ENCODE peak calls at places on chromosomes 4 and X, in nine cellular contexts. V is stimulated activated CD4-positive, alpha-beta T cell treated with anti-CD3 and anti-CD28 coated beads, Interleukin-2, amount 100 ng/mL, for 24 hours; Y is DMS153; U is SJSA1; M is fibroblast of the aortic adventitia; B is A549; L is progenitor cell of endocrine pancreas; F is BJ; W is activated CD8-positive, alpha-beta memory T cell treated with anti-CD3 and anti-CD28 coated beads for 1 hour. P is an unnamed sample.

GRCh38 chr4:78602334-78602733 is 50.8 kb downstream of the ANXA3 start:
- DNase-seq in V (no peak), Y (no peak), U (no peak), M (no peak), B (no peak), L (no peak), F (no peak), W (no peak), P (no peak)

GRCh38 chr4:102687373-102687981 is 73.3 kb downstream of the MANBA start:
- DNase-seq in V (no peak), Y (no peak), U (no peak), M (peak), B (peak), L (no peak), F (no peak), W (no peak), P (no peak)

GRCh38 chr4:86935833-86936721 is 1.3 kb downstream of the AFF1 start:
- DNase-seq in V (peak), Y (peak), U (peak), M (peak), B (peak), L (no peak), F (no peak), W (peak), P (peak)

GRCh38 chr4:119585771-119586170 is 42.8 kb downstream of the PDE5A start:
- DNase-seq in V (no peak), Y (no peak), U (no peak), M (no peak), B (no peak), L (no peak), F (no peak), W (no peak), P (no peak)

GRCh38 chr4:1487106-1487505 is 80.9 kb upstream of the NKX1-1 start:
- DNase-seq in V (no peak), Y (no peak), U (no peak), M (no peak), B (no peak), L (no peak), F (no peak), W (no peak), P (no peak)

GRCh38 chr4:123415977-123416376 is 19.4 kb downstream of the SPRY1 start:
- DNase-seq in V (no peak), Y (no peak), U (peak), M (peak), B (no peak), L (no peak), F (no peak), W (peak), P (no peak)

GRCh38 chrX:45710081-45710801 is 509.6 kb upstream of the DIPK2B start:
- DNase-seq in V (peak), Y (no peak), U (peak), M (peak), B (peak), L (no peak), F (peak), W (no peak), P (no peak)

GRCh38 chrX:72652132-72652531 is 62.0 kb downstream of the PHKA1 start:
- DNase-seq in V (no peak), Y (no peak), U (no peak), M (no peak), B (no peak), L (no peak), F (no peak), W (no peak), P (no peak)

GRCh38 chrX:153582896-153583295 is 16.0 kb downstream of the CCNQ start:
- DNase-seq in V (peak), Y (peak), U (no peak), M (no peak), B (no peak), L (no peak), F (no peak), W (peak), P (no peak)

GRCh38 chr4:2330119-2331042 is 68.5 kb upstream of the MXD4 start:
- DNase-seq in V (no peak), Y (no peak), U (peak), M (peak), B (peak), L (no peak), F (peak), W (no peak), P (no peak)

GRCh38 chr4:161936625-161937133 is 227.1 kb downstream of the FSTL5 start:
- DNase-seq in V (no peak), Y (no peak), U (peak), M (peak), B (peak), L (no peak), F (peak), W (no peak), P (no peak)

GRCh38 chrX:135454816-135455215 is 33.1 kb downstream of the SMIM10L2A start:
- DNase-seq in V (no peak), Y (no peak), U (no peak), M (no peak), B (no peak), L (no peak), F (no peak), W (no peak), P (no peak)

GRCh38 chrX:115089419-115089818 is 72.0 kb upstream of the IL13RA2 start:
- DNase-seq in V (no peak), Y (no peak), U (no peak), M (no peak), B (no peak), L (no peak), F (no peak), W (no peak), P (no peak)

GRCh38 chrX:3950373-3950772 is 236.9 kb upstream of the PRKX start:
- DNase-seq in V (no peak), Y (no peak), U (no peak), M (peak), B (no peak), L (no peak), F (no peak), W (no peak), P (no peak)

GRCh38 chrX:130669233-130669632 is 233.8 kb downstream of the ENOX2 start:
- DNase-seq in V (no peak), Y (no peak), U (peak), M (peak), B (no peak), L (no peak), F (no peak), W (no peak), P (no peak)

GRCh38 chr4:162849922-162850321 is 316.8 kb downstream of the NAF1 start:
- DNase-seq in V (no peak), Y (no peak), U (no peak), M (no peak), B (no peak), L (no peak), F (no peak), W (no peak), P (no peak)

GRCh38 chr4:165210566-165210965 is 3.2 kb downstream of the KLHL2 start:
- DNase-seq in V (no peak), Y (no peak), U (no peak), M (no peak), B (no peak), L (no peak), F (no peak), W (no peak), P (no peak)

GRCh38 chr4:137310156-137310555 is 222.1 kb downstream of the PCDH18 start:
- DNase-seq in V (no peak), Y (no peak), U (peak), M (peak), B (no peak), L (no peak), F (no peak), W (no peak), P (no peak)

GRCh38 chr4:146776691-146777090 is 138.0 kb downstream of the POU4F2 start:
- DNase-seq in V (no peak), Y (no peak), U (no peak), M (no peak), B (no peak), L (no peak), F (no peak), W (no peak), P (no peak)

GRCh38 chr4:78024085-78024484 is 33.0 kb upstream of the FRAS1 start:
- DNase-seq in V (no peak), Y (no peak), U (no peak), M (no peak), B (no peak), L (no peak), F (no peak), W (no peak), P (no peak)

GRCh38 chr4:129046055-129046959 is 47.0 kb downstream of the SCLT1 start:
- DNase-seq in V (no peak), Y (no peak), U (no peak), M (no peak), B (no peak), L (no peak), F (no peak), W (no peak), P (no peak)

GRCh38 chrX:3711331-3711917 is 2.0 kb downstream of the PRKX start:
- DNase-seq in V (no peak), Y (no peak), U (no peak), M (no peak), B (no peak), L (no peak), F (no peak), W (peak), P (no peak)

GRCh38 chr4:1209821-1210220 is 37.4 kb upstream of the SPON2 start:
- DNase-seq in V (no peak), Y (no peak), U (peak), M (peak), B (no peak), L (no peak), F (peak), W (no peak), P (no peak)

GRCh38 chrX:129823115-129823514 is 20.6 kb downstream of the ZDHHC9 start:
- DNase-seq in V (peak), Y (no peak), U (peak), M (peak), B (peak), L (no peak), F (no peak), W (peak), P (peak)

GRCh38 chrX:3206314-3206713 is 140.1 kb downstream of the MXRA5 start:
- DNase-seq in V (no peak), Y (no peak), U (no peak), M (no peak), B (no peak), L (no peak), F (no peak), W (no peak), P (no peak)

GRCh38 chrX:39922926-39923325 is 174.8 kb downstream of the BCOR start:
- DNase-seq in V (no peak), Y (no peak), U (no peak), M (no peak), B (no peak), L (no peak), F (no peak), W (no peak), P (no peak)

GRCh38 chrX:84340981-84341380 is 153.0 kb upstream of the RPS6KA6 start:
- DNase-seq in V (no peak), Y (no peak), U (no peak), M (no peak), B (no peak), L (no peak), F (no peak), W (no peak), P (no peak)

GRCh38 chr4:110533940-110534339 is 58.0 kb downstream of the ENPEP start:
- DNase-seq in V (no peak), Y (no peak), U (peak), M (peak), B (peak), L (no peak), F (peak), W (no peak), P (no peak)

GRCh38 chr4:76307670-76308014 is 1.1 kb downstream of the STBD1 start:
- DNase-seq in V (no peak), Y (no peak), U (no peak), M (no peak), B (no peak), L (no peak), F (no peak), W (no peak), P (no peak)

GRCh38 chrX:40100141-40100536 is 2.4 kb upstream of the BCOR start:
- DNase-seq in V (no peak), Y (no peak), U (peak), M (no peak), B (no peak), L (no peak), F (no peak), W (no peak), P (peak)

GRCh38 chr4:3491681-3492405 is 28.7 kb downstream of the DOK7 start:
- DNase-seq in V (no peak), Y (no peak), U (no peak), M (peak), B (no peak), L (no peak), F (peak), W (no peak), P (no peak)

GRCh38 chr4:80305466-80305865 is 30.1 kb upstream of the CFAP299 start:
- DNase-seq in V (no peak), Y (no peak), U (peak), M (peak), B (no peak), L (no peak), F (peak), W (no peak), P (no peak)

GRCh38 chr4:94516067-94516466 is 64.3 kb downstream of the PDLIM5 start:
- DNase-seq in V (no peak), Y (peak), U (peak), M (peak), B (peak), L (no peak), F (peak), W (no peak), P (peak)